ENCODE peak calls at places on chromosomes 6 and 20, in seven cellular contexts. L is A549, Y is cardiac muscle cell, P is progenitor cell of endocrine pancreas, T is AG04450, O is SK-N-SH, N is Calu3. A is an unnamed sample.

GRCh38 chr6:136173519-136174507 is 76.3 kb downstream of the MTFR2 start:
- DNase-seq in L (no peak), Y (peak; percentile 86), P (no peak), T (peak; percentile 58), O (peak; percentile 60), N (no peak), A (no peak)

GRCh38 chr6:55069132-55069781 is 105.1 kb upstream of the HCRTR2 start:
- DNase-seq in L (peak; percentile 12), Y (peak; percentile 71), P (no peak), T (peak; percentile 23), O (peak; percentile 11), N (peak; percentile 52), A (peak; percentile 26)

GRCh38 chr20:17890330-17890729 is 78.3 kb downstream of the SNX5 start:
- DNase-seq in L (no peak), Y (no peak), P (no peak), T (no peak), O (no peak), N (no peak), A (no peak)

GRCh38 chr6:146990821-146991798 is 213.1 kb upstream of the STXBP5 start:
- DNase-seq in L (peak; percentile 82), Y (peak; percentile 67), P (no peak), T (no peak), O (no peak), N (no peak), A (no peak)

GRCh38 chr6:15882915-15883314 is 220.1 kb upstream of the DTNBP1 start:
- DNase-seq in L (no peak), Y (no peak), P (no peak), T (no peak), O (peak; percentile 52), N (no peak), A (no peak)

GRCh38 chr6:44151348-44152108 is 7.1 kb upstream of the CAPN11 start:
- DNase-seq in L (peak; percentile 71), Y (peak; percentile 78), P (peak; percentile 81), T (no peak), O (peak; percentile 93), N (peak; percentile 92), A (peak; percentile 83)

GRCh38 chr6:166032366-166033171 is 135.1 kb downstream of the TBXT start:
- DNase-seq in L (peak; percentile 89), Y (peak; percentile 98), P (no peak), T (peak; percentile 72), O (peak; percentile 30), N (peak; percentile 30), A (no peak)

GRCh38 chr6:14359438-14359837 is 241.9 kb downstream of the CD83 start:
- DNase-seq in L (no peak), Y (no peak), P (no peak), T (no peak), O (no peak), N (no peak), A (no peak)

GRCh38 chr6:135109761-135110160 is 55.1 kb upstream of the HBS1L start:
- DNase-seq in L (no peak), Y (no peak), P (no peak), T (no peak), O (no peak), N (no peak), A (no peak)

GRCh38 chr6:170209354-170210025 is 81.4 kb downstream of the DLL1 start:
- DNase-seq in L (no peak), Y (no peak), P (no peak), T (no peak), O (peak; percentile 36), N (no peak), A (no peak)

GRCh38 chr6:46895930-46896329 is 25.8 kb downstream of the ADGRF5 start:
- DNase-seq in L (no peak), Y (no peak), P (no peak), T (no peak), O (no peak), N (no peak), A (no peak)

GRCh38 chr6:158999154-158999668 is 791 bp downstream of the RSPH3 start:
- DNase-seq in L (no peak), Y (peak; percentile 25), P (no peak), T (no peak), O (no peak), N (no peak), A (peak; percentile 14)

GRCh38 chr20:49572857-49573256 is 4.9 kb upstream of the PTGIS start:
- DNase-seq in L (no peak), Y (no peak), P (no peak), T (no peak), O (no peak), N (no peak), A (no peak)

GRCh38 chr20:10492065-10492464 is 57.0 kb downstream of the SLX4IP start:
- DNase-seq in L (no peak), Y (peak; percentile 84), P (no peak), T (no peak), O (no peak), N (no peak), A (no peak)

GRCh38 chr20:10489853-10490627 is 54.9 kb downstream of the SLX4IP start:
- DNase-seq in L (no peak), Y (no peak), P (no peak), T (no peak), O (no peak), N (no peak), A (no peak)

GRCh38 chr20:10490706-10491105 is 55.6 kb downstream of the SLX4IP start:
- DNase-seq in L (no peak), Y (no peak), P (no peak), T (no peak), O (no peak), N (no peak), A (no peak)

GRCh38 chr20:10487354-10488115 is 52.4 kb downstream of the SLX4IP start:
- DNase-seq in L (no peak), Y (no peak), P (no peak), T (no peak), O (no peak), N (no peak), A (no peak)

DNA sequence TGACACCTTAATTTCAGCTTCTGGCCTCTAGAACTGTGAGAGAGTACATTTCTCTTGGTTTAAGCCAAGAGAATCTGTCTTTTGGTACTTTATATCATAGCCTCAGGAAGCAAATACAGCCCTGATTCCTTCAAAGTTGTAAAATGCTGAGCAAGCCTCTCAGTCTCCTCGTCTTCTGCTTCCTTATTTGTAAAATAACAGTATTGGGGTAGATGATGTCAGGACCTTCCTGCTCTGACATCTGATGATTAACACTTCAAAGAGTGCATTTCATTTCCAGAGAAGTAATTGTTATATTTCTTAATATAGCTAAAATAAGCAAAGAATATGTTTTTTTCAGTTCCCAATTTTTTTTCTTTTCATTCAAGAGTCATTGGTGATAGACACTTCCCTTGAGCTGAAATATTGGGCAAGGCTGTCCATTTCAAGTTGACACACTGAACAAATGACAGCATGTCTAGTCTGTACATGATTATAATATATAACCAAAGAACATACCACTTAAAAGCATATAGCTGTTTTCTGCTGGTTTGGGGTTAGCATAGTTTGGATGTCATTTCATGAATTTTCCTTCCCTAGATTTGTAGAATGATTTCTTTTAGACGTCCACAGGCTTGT is 53.4 kb downstream of the SLX4IP start:
- DNase-seq in L (no peak), Y (no peak), P (no peak), T (no peak), O (no peak), N (no peak), A (no peak)
- TF ChIP-seq CTCF in L (no peak), Y (no peak), P (no peak), T (no peak), O (no peak), N (no peak), A (no peak)

GRCh38 chr20:23585808-23586734 is 17.8 kb upstream of the CST9L start:
- DNase-seq in L (no peak), Y (no peak), P (no peak), T (no peak), O (no peak), N (peak; percentile 11), A (no peak)

GRCh38 chr20:23583526-23583925 is 15.2 kb upstream of the CST9L start:
- DNase-seq in L (no peak), Y (no peak), P (no peak), T (no peak), O (no peak), N (no peak), A (no peak)

GRCh38 chr20:23586735-23587525 is 18.6 kb upstream of the CST9L start:
- DNase-seq in L (no peak), Y (no peak), P (no peak), T (no peak), O (no peak), N (no peak), A (no peak)

GRCh38 chr20:23585449-23585807 is 17.1 kb upstream of the CST9L start:
- DNase-seq in L (no peak), Y (no peak), P (no peak), T (no peak), O (no peak), N (no peak), A (no peak)

GRCh38 chr20:23584434-23585199 is 16.3 kb upstream of the CST9L start:
- DNase-seq in L (no peak), Y (peak; percentile 37), P (no peak), T (no peak), O (no peak), N (no peak), A (no peak)
- TF ChIP-seq CTCF in L (no peak), Y (no peak), P (no peak), T (no peak), O (no peak), N (no peak), A (no peak)

DNA sequence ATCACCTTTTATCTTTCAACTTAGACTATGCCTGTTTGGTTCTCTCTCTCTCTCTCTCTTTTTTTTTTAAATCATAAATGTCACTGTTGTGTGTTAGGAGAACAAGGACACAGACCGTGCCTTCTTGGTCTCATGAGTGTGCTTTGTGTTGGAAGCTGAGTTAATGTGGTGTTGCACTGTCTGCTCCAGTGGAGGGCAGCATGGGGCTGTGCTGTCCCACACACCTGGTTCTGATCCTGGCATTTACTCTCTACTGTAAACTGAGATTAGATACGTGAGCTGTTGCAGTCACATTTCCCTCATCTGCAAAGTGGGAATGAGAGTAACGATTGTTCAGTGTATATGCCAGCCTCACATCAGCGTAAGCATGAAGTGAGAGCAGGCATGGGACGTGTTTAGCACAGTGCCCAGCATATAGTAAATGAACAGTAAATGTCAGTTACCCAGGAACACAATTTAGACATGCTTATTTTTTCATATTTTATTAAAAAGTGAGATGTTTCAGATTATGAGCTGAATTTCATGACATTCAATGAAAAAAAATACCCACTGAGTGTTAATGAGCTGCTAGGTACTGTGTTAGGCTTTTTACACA is 161.1 kb downstream of the FARS2 start:
- DNase-seq in L (peak; percentile 33), Y (peak; percentile 57), P (no peak), T (peak; percentile 21), O (peak; percentile 36), N (peak; percentile 19), A (no peak)
- TF ChIP-seq CTCF in L (peak; percentile 43), Y (peak; percentile 63), P (peak; percentile 54), T (peak; percentile 78), O (peak; percentile 70), N (no peak), A (peak; percentile 56)

GRCh38 chr6:138371452-138371711 is 6.3 kb upstream of the SMIM28 start:
- DNase-seq in L (no peak), Y (no peak), P (no peak), T (no peak), O (no peak), N (no peak), A (no peak)

GRCh38 chr6:138374230-138374629 is 3.5 kb upstream of the SMIM28 start:
- DNase-seq in L (no peak), Y (no peak), P (no peak), T (no peak), O (no peak), N (no peak), A (no peak)

GRCh38 chr6:138371720-138372119 is 6.0 kb upstream of the SMIM28 start:
- DNase-seq in L (peak; percentile 29), Y (peak; percentile 59), P (no peak), T (no peak), O (no peak), N (peak; percentile 33), A (no peak)

GRCh38 chr6:138374815-138375214 is 2.9 kb upstream of the SMIM28 start:
- DNase-seq in L (no peak), Y (no peak), P (no peak), T (no peak), O (no peak), N (no peak), A (no peak)

GRCh38 chr6:138372711-138373463 is 4.8 kb upstream of the SMIM28 start:
- DNase-seq in L (no peak), Y (peak; percentile 52), P (no peak), T (no peak), O (no peak), N (no peak), A (no peak)
- TF ChIP-seq CTCF in L (no peak), Y (no peak), P (peak; percentile 21), T (no peak), O (no peak), N (no peak), A (peak; percentile 28)

A was measured in neural crest cell.